ENCODE peak calls at places on chromosome 9, in six cellular contexts. X, O, H, G, S and Q are unnamed samples.

GRCh38 chr9:128912270-128912853 is 8.4 kb upstream of the PHYHD1 start:
- DNase-seq in G (no peak), H (peak; percentile 91), S (no peak), X (peak; percentile 38), O (no peak), Q (no peak)

GRCh38 chr9:71685394-71685793 is 82.9 kb downstream of the CEMIP2 start:
- DNase-seq in S (no peak), X (no peak), O (no peak), H (no peak), G (no peak), Q (no peak)

GRCh38 chr9:131263701-131264100 is 12.6 kb downstream of the FAM78A start:
- DNase-seq in G (peak; percentile 57), X (no peak), S (no peak), H (no peak), O (no peak), Q (no peak)

GRCh38 chr9:126674365-126675146 is 60.8 kb downstream of the LMX1B start:
- DNase-seq in H (no peak), S (no peak), G (no peak), O (no peak), X (no peak), Q (no peak)

GRCh38 chr9:127117801-127118200 is 4.6 kb downstream of the ANGPTL2 start:
- DNase-seq in S (no peak), G (no peak), O (no peak), X (no peak), H (no peak), Q (no peak)

GRCh38 chr9:129125478-129125877 is 14.3 kb downstream of the PTPA start:
- DNase-seq in X (no peak), H (no peak), S (no peak), G (no peak), O (no peak), Q (no peak)

GRCh38 chr9:99018653-99019052 is 74.9 kb downstream of the COL15A1 start:
- DNase-seq in X (no peak), G (no peak), O (no peak), H (no peak), S (no peak), Q (no peak)

GRCh38 chr9:137156567-137157375 is 13.1 kb downstream of the LRRC26 start:
- DNase-seq in H (no peak), O (peak; percentile 88), G (peak; percentile 93), X (no peak), S (no peak), Q (no peak)

GRCh38 chr9:110256142-110256391 is 240 bp downstream of the TXN start:
- DNase-seq in H (no peak), O (peak; percentile 73), X (no peak), G (no peak), S (no peak), Q (no peak)

GRCh38 chr9:24487250-24487861 is 58.3 kb downstream of the IZUMO3 start:
- DNase-seq in X (no peak), H (no peak), S (no peak), G (no peak), O (no peak), Q (no peak)

GRCh38 chr9:36964791-36965190 is 69.3 kb downstream of the PAX5 start:
- DNase-seq in X (no peak), G (no peak), S (no peak), O (no peak), H (no peak), Q (no peak)

GRCh38 chr9:118578467-118578866 is 790.8 kb downstream of the BRINP1 start:
- DNase-seq in H (no peak), G (no peak), S (no peak), O (no peak), X (no peak), Q (no peak)

GRCh38 chr9:89483592-89484474 is 14.1 kb downstream of the SEMA4D start:
- DNase-seq in G (no peak), O (no peak), X (no peak), S (no peak), H (no peak), Q (peak; percentile 49)

GRCh38 chr9:136028760-136029470 is 66.2 kb downstream of the NACC2 start:
- DNase-seq in H (no peak), S (no peak), G (no peak), O (no peak), X (no peak), Q (no peak)

GRCh38 chr9:115680226-115680625 is 473.4 kb upstream of the PAPPA start:
- DNase-seq in G (no peak), H (no peak), S (no peak), O (no peak), X (no peak), Q (no peak)

GRCh38 chr9:129836342-129837007 is 1.2 kb downstream of the USP20 start:
- DNase-seq in X (no peak), H (no peak), S (no peak), G (no peak), O (no peak), Q (no peak)

GRCh38 chr9:29750062-29750461 is 2176.8 kb upstream of the C9orf72 start:
- DNase-seq in S (no peak), O (no peak), G (no peak), X (no peak), H (no peak), Q (no peak)

GRCh38 chr9:121593066-121593465 is 58.4 kb upstream of the DAB2IP start:
- DNase-seq in X (no peak), S (no peak), G (no peak), O (no peak), H (no peak), Q (no peak)

GRCh38 chr9:97515662-97516061 is 14.2 kb downstream of the TMOD1 start:
- DNase-seq in S (no peak), G (no peak), O (no peak), X (no peak), H (no peak), Q (no peak)

GRCh38 chr9:88535932-88536324 is 950 bp downstream of the NXNL2 start:
- DNase-seq in G (no peak), S (no peak), X (no peak), H (no peak), O (no peak), Q (no peak)

GRCh38 chr9:134314950-134315715 is 11.1 kb upstream of the RXRA start:
- DNase-seq in S (no peak), O (no peak), G (no peak), X (no peak), H (no peak), Q (no peak)

GRCh38 chr9:79215819-79216218 is 355.9 kb upstream of the TLE4 start:
- DNase-seq in X (no peak), H (no peak), G (no peak), O (no peak), S (no peak), Q (no peak)

GRCh38 chr9:138098908-138099791 is 221.6 kb downstream of the CACNA1B start:
- DNase-seq in X (no peak), G (no peak), S (no peak), H (no peak), O (peak; percentile 4), Q (no peak)

GRCh38 chr9:133476036-133476435 is 2.9 kb downstream of the SLC2A6 start:
- DNase-seq in S (no peak), G (no peak), O (no peak), X (no peak), H (no peak), Q (no peak)

DNA sequence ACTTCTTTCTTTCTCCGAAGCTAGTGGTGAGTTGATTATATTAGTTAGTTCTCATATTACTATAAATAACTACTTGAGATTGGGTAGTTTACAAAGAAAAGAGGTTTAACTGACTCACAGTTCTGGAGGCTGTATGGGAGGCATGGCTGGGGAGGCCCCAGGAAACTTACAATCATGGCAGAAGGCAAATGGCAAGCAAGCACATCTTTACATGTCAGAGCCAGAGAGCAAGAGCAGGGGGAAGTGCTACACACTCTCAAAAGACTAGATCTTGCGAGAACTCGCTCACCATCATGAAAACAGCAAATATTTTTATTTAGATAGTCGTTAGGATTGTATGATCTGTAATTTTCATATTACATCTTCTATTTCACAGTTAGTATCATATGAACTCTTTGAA is 711.2 kb downstream of the PTPRD start:
- DNase-seq in H (no peak), X (no peak), O (no peak), G (no peak), S (no peak), Q (no peak)
- TF ChIP-seq CTCF in H (no peak), X (no peak), O (no peak), G (no peak), S (no peak), Q (no peak)

GRCh38 chr9:123380852-123381705 is 25.1 kb downstream of the CRB2 start:
- DNase-seq in H (no peak), O (no peak), X (no peak), G (no peak), S (no peak), Q (no peak)
- TF ChIP-seq GABPA in H (no peak), O (no peak), X (no peak), G (no peak), S (no peak), Q (no peak)

GRCh38 chr9:125360621-125361020 is 99.0 kb downstream of the GAPVD1 start:
- DNase-seq in O (no peak), X (no peak), H (no peak), G (no peak), S (peak; percentile 13), Q (no peak)

GRCh38 chr9:125359011-125359410 is 97.4 kb downstream of the GAPVD1 start:
- DNase-seq in O (no peak), G (no peak), H (no peak), X (no peak), S (no peak), Q (no peak)

GRCh38 chr9:125356032-125356431 is 94.4 kb downstream of the GAPVD1 start:
- DNase-seq in X (no peak), O (no peak), S (no peak), G (no peak), H (no peak), Q (no peak)

DNA sequence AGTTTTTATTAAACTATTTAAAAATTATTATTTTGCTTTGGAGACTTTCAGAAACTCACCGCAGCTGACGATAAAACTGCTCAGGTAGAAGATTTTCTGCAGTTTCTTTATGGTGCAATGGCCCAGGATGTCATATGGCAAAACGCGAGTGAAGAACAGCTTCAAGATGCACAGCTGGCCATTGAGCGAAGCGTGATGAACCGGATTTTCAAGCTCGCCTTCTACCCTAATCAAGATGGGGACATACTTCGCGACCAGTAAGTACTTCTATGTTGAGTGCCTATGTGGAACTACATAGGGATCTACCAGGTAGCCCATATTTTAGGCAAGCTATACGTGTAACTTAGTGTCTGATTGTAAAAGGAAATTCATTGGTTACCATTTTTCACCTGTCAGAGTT is 94.0 kb downstream of the GAPVD1 start:
- DNase-seq in O (no peak), S (no peak), G (no peak), X (no peak), H (no peak), Q (no peak)
- TF ChIP-seq CTCF in O (no peak), S (no peak), G (no peak), X (no peak), H (no peak), Q (no peak)

DNA sequence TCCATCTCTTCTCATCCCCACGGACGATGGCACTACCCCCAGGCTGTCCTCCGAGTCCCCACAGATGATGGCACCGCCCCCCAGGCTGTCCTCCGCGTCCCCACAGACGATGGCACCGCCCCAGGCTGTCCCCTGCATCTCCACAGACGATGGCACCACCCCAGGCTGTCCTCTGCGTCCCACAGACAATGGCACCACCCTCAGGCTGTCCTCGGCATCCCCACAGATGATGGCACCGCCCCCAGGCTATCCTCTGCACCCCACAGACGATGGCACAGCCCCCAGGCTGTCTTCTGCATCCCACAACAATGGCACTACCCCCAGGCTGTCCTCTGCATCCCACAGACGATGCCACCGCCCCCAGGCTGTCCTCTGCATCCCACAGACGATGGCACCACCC is 57.4 kb upstream of the PTCH1 start:
- DNase-seq in X (no peak), H (no peak), S (no peak), O (no peak), G (no peak), Q (no peak)
- TF ChIP-seq GABPA in X (no peak), H (no peak), S (no peak), O (no peak), G (no peak), Q (no peak)